ENCODE peak calls at places on chromosomes 12 and 14, in five cellular contexts. Q is adipocyte, A is activated T-cell treated with anti-CD3 and anti-CD28 coated beads for 48 hours, W is cardiac muscle cell, O is EL. C is an unnamed sample.

GRCh38 chr14:103185051-103186027 is 62.1 kb downstream of the TNFAIP2 start:
- DNase-seq in Q (peak; percentile 74), A (no peak), W (peak; percentile 42), O (peak; percentile 45), C (no peak)

GRCh38 chr12:13173537-13173936 is 23.0 kb upstream of the EMP1 start:
- DNase-seq in Q (peak; percentile 93), A (peak; percentile 28), W (no peak), O (peak; percentile 92), C (peak; percentile 27)

GRCh38 chr12:101414533-101415119 is 7.1 kb upstream of the ARL1 start:
- DNase-seq in Q (peak; percentile 89), A (no peak), W (peak; percentile 60), O (peak; percentile 60), C (no peak)

GRCh38 chr14:31990959-31991541 is 86.1 kb upstream of the ARHGAP5 start:
- DNase-seq in Q (no peak), A (no peak), W (no peak), O (peak; percentile 15), C (no peak)

GRCh38 chr14:34219661-34220060 is 242.4 kb downstream of the SPTSSA start:
- DNase-seq in Q (no peak), A (no peak), W (no peak), O (no peak), C (no peak)

GRCh38 chr14:99035712-99036593 is 236.0 kb downstream of the BCL11B start:
- DNase-seq in Q (peak; percentile 98), A (no peak), W (peak; percentile 73), O (peak; percentile 18), C (no peak)

GRCh38 chr12:27501956-27502562 is 21.9 kb upstream of the PPFIBP1 start:
- DNase-seq in Q (no peak), A (no peak), W (no peak), O (no peak), C (no peak)

GRCh38 chr14:104636131-104636530 is 31.6 kb upstream of the TMEM179 start:
- DNase-seq in Q (no peak), A (no peak), W (no peak), O (no peak), C (no peak)

GRCh38 chr14:61456720-61457119 is 135.3 kb downstream of the PRKCH start:
- DNase-seq in Q (peak; percentile 95), A (peak; percentile 62), W (peak; percentile 89), O (peak; percentile 73), C (peak; percentile 45)

GRCh38 chr12:26128180-26128579 is 3.3 kb upstream of the BHLHE41 start:
- DNase-seq in Q (peak; percentile 68), A (no peak), W (no peak), O (peak; percentile 31), C (no peak)

GRCh38 chr12:79115743-79116142 is 251.2 kb downstream of the SYT1 start:
- DNase-seq in Q (no peak), A (no peak), W (no peak), O (no peak), C (no peak)

GRCh38 chr14:71078481-71078880 is 171.2 kb downstream of the PCNX1 start:
- DNase-seq in Q (no peak), A (no peak), W (no peak), O (no peak), C (no peak)

GRCh38 chr12:5220835-5221234 is 177.2 kb downstream of the KCNA5 start:
- DNase-seq in Q (no peak), A (no peak), W (no peak), O (no peak), C (no peak)

GRCh38 chr12:54413284-54414190 is 5.5 kb downstream of the ITGA5 start:
- DNase-seq in Q (no peak), A (peak; percentile 50), W (no peak), O (peak; percentile 54), C (peak; percentile 59)

GRCh38 chr12:51821423-51822260 is 26.9 kb downstream of the FIGNL2 start:
- DNase-seq in Q (no peak), A (peak; percentile 31), W (no peak), O (no peak), C (no peak)

GRCh38 chr12:123696209-123696608 is 15.9 kb upstream of the ATP6V0A2 start:
- DNase-seq in Q (no peak), A (no peak), W (no peak), O (no peak), C (no peak)

GRCh38 chr14:31173120-31173837 is 34.3 kb downstream of the HECTD1 start:
- DNase-seq in Q (no peak), A (no peak), W (no peak), O (no peak), C (no peak)

GRCh38 chr12:12726543-12727093 is 9.4 kb downstream of the CDKN1B start:
- DNase-seq in Q (peak; percentile 78), A (no peak), W (no peak), O (peak; percentile 92), C (no peak)

GRCh38 chr12:121817648-121818043 is 13.8 kb downstream of the SETD1B start:
- DNase-seq in Q (no peak), A (no peak), W (no peak), O (no peak), C (no peak)

GRCh38 chr12:119592232-119592631 is 1.3 kb upstream of the TMEM233 start:
- DNase-seq in Q (no peak), A (no peak), W (no peak), O (peak; percentile 9), C (no peak)

GRCh38 chr12:15575797-15576560 is 213.2 kb downstream of the EPS8 start:
- DNase-seq in Q (no peak), A (no peak), W (no peak), O (no peak), C (no peak)

GRCh38 chr12:52156757-52157565 is 34.9 kb downstream of the KRT80 start:
- DNase-seq in Q (peak; percentile 87), A (peak; percentile 55), W (peak; percentile 78), O (peak; percentile 63), C (peak; percentile 64)

GRCh38 chr14:61500046-61500445 is 178.7 kb downstream of the PRKCH start:
- DNase-seq in Q (no peak), A (no peak), W (no peak), O (no peak), C (no peak)

GRCh38 chr12:57888407-57889157 is 42.1 kb upstream of the CTDSP2 start:
- DNase-seq in Q (peak; percentile 67), A (no peak), W (no peak), O (peak; percentile 64), C (no peak)

GRCh38 chr12:114396869-114397719 is 8.8 kb downstream of the TBX5 start:
- DNase-seq in Q (no peak), A (no peak), W (no peak), O (peak; percentile 52), C (no peak)

GRCh38 chr14:100534528-100535286 is 52.5 kb downstream of the BEGAIN start:
- DNase-seq in Q (no peak), A (no peak), W (peak; percentile 55), O (no peak), C (peak; percentile 6)

GRCh38 chr12:27422697-27423096 is 23.8 kb upstream of the SMCO2 start:
- DNase-seq in Q (no peak), A (no peak), W (no peak), O (no peak), C (no peak)

GRCh38 chr12:51631591-51631990 is 40.6 kb downstream of the SCN8A start:
- DNase-seq in Q (peak; percentile 58), A (no peak), W (no peak), O (peak; percentile 77), C (no peak)

C was measured in GM12891.